ENCODE peak calls at places on chromosomes 3 and 15, in seven cellular contexts. One of them, this sample, is unnamed.

GRCh38 chr3:196804775-196805174 is 62.9 kb upstream of the SENP5 start:
- DNase-seq in glutamatergic neuron: no peak
- DNase-seq in AG04449: no peak
- DNase-seq in endodermal cell: no peak
- DNase-seq in fibroblast of mammary gland: no peak
- DNase-seq in fibroblast of lung: no peak
- DNase-seq in K562: no peak
- DNase-seq in this sample: no peak

GRCh38 chr3:147159141-147159540 is 247.2 kb downstream of the ZIC4 start:
- DNase-seq in glutamatergic neuron: no peak
- DNase-seq in AG04449: no peak
- DNase-seq in endodermal cell: no peak
- DNase-seq in fibroblast of mammary gland: peak
- DNase-seq in fibroblast of lung: no peak
- DNase-seq in K562: no peak
- DNase-seq in this sample: no peak

GRCh38 chr3:138197058-138197457 is 10.0 kb downstream of the ARMC8 start:
- DNase-seq in glutamatergic neuron: no peak
- DNase-seq in AG04449: no peak
- DNase-seq in endodermal cell: peak
- DNase-seq in fibroblast of mammary gland: peak
- DNase-seq in fibroblast of lung: peak
- DNase-seq in K562: no peak
- DNase-seq in this sample: no peak

GRCh38 chr3:168024537-168024941 is 71.2 kb downstream of the GOLIM4 start:
- DNase-seq in glutamatergic neuron: no peak
- DNase-seq in AG04449: peak
- DNase-seq in endodermal cell: no peak
- DNase-seq in fibroblast of mammary gland: peak
- DNase-seq in fibroblast of lung: peak
- DNase-seq in K562: no peak
- DNase-seq in this sample: no peak

GRCh38 chr3:71581451-71581980 is 2.0 kb downstream of the FOXP1 start:
- DNase-seq in glutamatergic neuron: peak
- DNase-seq in AG04449: no peak
- DNase-seq in endodermal cell: peak
- DNase-seq in fibroblast of mammary gland: no peak
- DNase-seq in fibroblast of lung: no peak
- DNase-seq in K562: peak
- DNase-seq in this sample: no peak

GRCh38 chr3:81758275-81758674 is 3.2 kb downstream of the GBE1 start:
- DNase-seq in glutamatergic neuron: no peak
- DNase-seq in AG04449: peak
- DNase-seq in endodermal cell: no peak
- DNase-seq in fibroblast of mammary gland: peak
- DNase-seq in fibroblast of lung: peak
- DNase-seq in K562: no peak
- DNase-seq in this sample: no peak

GRCh38 chr15:51332211-51333147 is 5.9 kb downstream of the CYP19A1 start:
- DNase-seq in glutamatergic neuron: no peak
- DNase-seq in AG04449: no peak
- DNase-seq in endodermal cell: no peak
- DNase-seq in fibroblast of mammary gland: peak
- DNase-seq in fibroblast of lung: peak
- DNase-seq in K562: no peak
- DNase-seq in this sample: no peak

GRCh38 chr3:17153209-17153608 is 268.5 kb downstream of the PLCL2 start:
- DNase-seq in glutamatergic neuron: no peak
- DNase-seq in AG04449: no peak
- DNase-seq in endodermal cell: no peak
- DNase-seq in fibroblast of mammary gland: no peak
- DNase-seq in fibroblast of lung: no peak
- DNase-seq in K562: no peak
- DNase-seq in this sample: no peak

GRCh38 chr15:26729581-26729980 is 43.3 kb downstream of the GABRB3 start:
- DNase-seq in glutamatergic neuron: no peak
- DNase-seq in AG04449: no peak
- DNase-seq in endodermal cell: no peak
- DNase-seq in fibroblast of mammary gland: no peak
- DNase-seq in fibroblast of lung: no peak
- DNase-seq in K562: no peak
- DNase-seq in this sample: no peak

GRCh38 chr3:134077649-134078081 is 47.9 kb upstream of the SLCO2A1 start:
- DNase-seq in glutamatergic neuron: no peak
- DNase-seq in AG04449: no peak
- DNase-seq in endodermal cell: peak
- DNase-seq in fibroblast of mammary gland: no peak
- DNase-seq in fibroblast of lung: no peak
- DNase-seq in K562: no peak
- DNase-seq in this sample: no peak

GRCh38 chr3:170499562-170500156 is 81.0 kb downstream of the CLDN11 start:
- DNase-seq in glutamatergic neuron: no peak
- DNase-seq in AG04449: no peak
- DNase-seq in endodermal cell: peak
- DNase-seq in fibroblast of mammary gland: peak
- DNase-seq in fibroblast of lung: peak
- DNase-seq in K562: peak
- DNase-seq in this sample: no peak

GRCh38 chr15:66901336-66902100 is 163.9 kb upstream of the SMAD3 start:
- DNase-seq in glutamatergic neuron: no peak
- DNase-seq in AG04449: no peak
- DNase-seq in endodermal cell: peak
- DNase-seq in fibroblast of mammary gland: peak
- DNase-seq in fibroblast of lung: peak
- DNase-seq in K562: no peak
- DNase-seq in this sample: no peak

GRCh38 chr3:65539620-65540019 is 499.1 kb downstream of the MAGI1 start:
- DNase-seq in glutamatergic neuron: no peak
- DNase-seq in AG04449: no peak
- DNase-seq in endodermal cell: peak
- DNase-seq in fibroblast of mammary gland: no peak
- DNase-seq in fibroblast of lung: no peak
- DNase-seq in K562: no peak
- DNase-seq in this sample: no peak

GRCh38 chr3:153087595-153088566 is 74.1 kb upstream of the RAP2B start:
- DNase-seq in glutamatergic neuron: peak
- DNase-seq in AG04449: peak
- DNase-seq in endodermal cell: no peak
- DNase-seq in fibroblast of mammary gland: peak
- DNase-seq in fibroblast of lung: peak
- DNase-seq in K562: no peak
- DNase-seq in this sample: no peak

GRCh38 chr15:67030036-67030762 is 35.2 kb upstream of the SMAD3 start:
- DNase-seq in glutamatergic neuron: no peak
- DNase-seq in AG04449: no peak
- DNase-seq in endodermal cell: peak
- DNase-seq in fibroblast of mammary gland: no peak
- DNase-seq in fibroblast of lung: no peak
- DNase-seq in K562: peak
- DNase-seq in this sample: no peak

GRCh38 chr3:139310474-139310933 is 33.3 kb upstream of the MRPS22 start:
- DNase-seq in glutamatergic neuron: no peak
- DNase-seq in AG04449: peak
- DNase-seq in endodermal cell: no peak
- DNase-seq in fibroblast of mammary gland: peak
- DNase-seq in fibroblast of lung: peak
- DNase-seq in K562: no peak
- DNase-seq in this sample: no peak

GRCh38 chr3:183698760-183699159 is 1.2 kb downstream of the YEATS2 start:
- DNase-seq in glutamatergic neuron: no peak
- DNase-seq in AG04449: no peak
- DNase-seq in endodermal cell: no peak
- DNase-seq in fibroblast of mammary gland: peak
- DNase-seq in fibroblast of lung: peak
- DNase-seq in K562: no peak
- DNase-seq in this sample: no peak

GRCh38 chr15:62094398-62094797 is 27.6 kb downstream of the C2CD4A start:
- DNase-seq in glutamatergic neuron: no peak
- DNase-seq in AG04449: no peak
- DNase-seq in endodermal cell: no peak
- DNase-seq in fibroblast of mammary gland: no peak
- DNase-seq in fibroblast of lung: no peak
- DNase-seq in K562: peak
- DNase-seq in this sample: no peak

DNA sequence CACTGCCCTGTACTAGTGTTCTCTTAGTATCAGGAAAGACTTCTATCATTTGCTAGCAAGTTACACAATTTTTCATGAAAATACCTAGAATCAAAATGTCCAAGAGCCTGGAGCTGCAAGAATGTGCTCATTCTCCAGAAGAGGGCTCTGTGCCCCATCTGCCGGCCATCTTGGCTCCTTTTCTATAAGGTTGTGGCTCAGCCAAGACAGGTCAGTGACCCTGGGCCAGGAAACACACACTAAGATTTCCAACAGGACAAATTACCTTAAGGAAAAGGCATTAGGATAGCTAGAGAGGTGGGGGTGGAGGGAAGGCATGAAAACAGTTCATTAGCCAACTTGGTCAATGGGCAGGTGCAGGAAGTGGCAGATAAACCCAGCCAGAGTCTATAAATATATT is 20.7 kb downstream of the TIMP4 start:
- DNase-seq in glutamatergic neuron: peak
- DNase-seq in AG04449: no peak
- DNase-seq in endodermal cell: peak
- DNase-seq in fibroblast of mammary gland: peak
- DNase-seq in fibroblast of lung: peak
- DNase-seq in K562: peak
- DNase-seq in this sample: no peak
- TF ChIP-seq CTCF in glutamatergic neuron: no peak
- TF ChIP-seq CTCF in AG04449: peak
- TF ChIP-seq CTCF in endodermal cell: peak
- TF ChIP-seq CTCF in fibroblast of mammary gland: peak
- TF ChIP-seq CTCF in fibroblast of lung: peak
- TF ChIP-seq CTCF in K562: peak
- TF ChIP-seq CTCF in this sample: peak

GRCh38 chr15:86139828-86140227 is 60.2 kb downstream of the AGBL1 start:
- DNase-seq in glutamatergic neuron: peak
- DNase-seq in AG04449: no peak
- DNase-seq in endodermal cell: peak
- DNase-seq in fibroblast of mammary gland: no peak
- DNase-seq in fibroblast of lung: no peak
- DNase-seq in K562: peak
- DNase-seq in this sample: no peak
- TF ChIP-seq CTCF in glutamatergic neuron: peak
- TF ChIP-seq CTCF in AG04449: no peak
- TF ChIP-seq CTCF in endodermal cell: peak
- TF ChIP-seq CTCF in fibroblast of mammary gland: no peak
- TF ChIP-seq CTCF in fibroblast of lung: no peak
- TF ChIP-seq CTCF in K562: peak
- TF ChIP-seq CTCF in this sample: peak

GRCh38 chr3:107132674-107133073 is 244.6 kb upstream of the CCDC54 start:
- DNase-seq in glutamatergic neuron: no peak
- DNase-seq in AG04449: no peak
- DNase-seq in endodermal cell: no peak
- DNase-seq in fibroblast of mammary gland: no peak
- DNase-seq in fibroblast of lung: no peak
- DNase-seq in K562: peak
- DNase-seq in this sample: no peak
- TF ChIP-seq CTCF in glutamatergic neuron: no peak
- TF ChIP-seq CTCF in AG04449: no peak
- TF ChIP-seq CTCF in endodermal cell: no peak
- TF ChIP-seq CTCF in fibroblast of mammary gland: no peak
- TF ChIP-seq CTCF in fibroblast of lung: no peak
- TF ChIP-seq CTCF in K562: no peak
- TF ChIP-seq CTCF in this sample: no peak

GRCh38 chr3:116045251-116045770 is 400.0 kb downstream of the LSAMP start:
- DNase-seq in glutamatergic neuron: no peak
- DNase-seq in AG04449: no peak
- DNase-seq in endodermal cell: no peak
- DNase-seq in fibroblast of mammary gland: no peak
- DNase-seq in fibroblast of lung: no peak
- DNase-seq in K562: peak
- DNase-seq in this sample: no peak

GRCh38 chr3:116048991-116049390 is 396.3 kb downstream of the LSAMP start:
- DNase-seq in glutamatergic neuron: no peak
- DNase-seq in AG04449: no peak
- DNase-seq in endodermal cell: no peak
- DNase-seq in fibroblast of mammary gland: no peak
- DNase-seq in fibroblast of lung: no peak
- DNase-seq in K562: no peak
- DNase-seq in this sample: no peak

GRCh38 chr3:116051040-116051439 is 394.2 kb downstream of the LSAMP start:
- DNase-seq in glutamatergic neuron: no peak
- DNase-seq in AG04449: no peak
- DNase-seq in endodermal cell: no peak
- DNase-seq in fibroblast of mammary gland: no peak
- DNase-seq in fibroblast of lung: no peak
- DNase-seq in K562: no peak
- DNase-seq in this sample: no peak

GRCh38 chr3:116050311-116050710 is 395.0 kb downstream of the LSAMP start:
- DNase-seq in glutamatergic neuron: no peak
- DNase-seq in AG04449: no peak
- DNase-seq in endodermal cell: no peak
- DNase-seq in fibroblast of mammary gland: no peak
- DNase-seq in fibroblast of lung: no peak
- DNase-seq in K562: no peak
- DNase-seq in this sample: no peak

GRCh38 chr3:116046350-116046749 is 398.9 kb downstream of the LSAMP start:
- DNase-seq in glutamatergic neuron: no peak
- DNase-seq in AG04449: no peak
- DNase-seq in endodermal cell: no peak
- DNase-seq in fibroblast of mammary gland: no peak
- DNase-seq in fibroblast of lung: no peak
- DNase-seq in K562: no peak
- DNase-seq in this sample: no peak
- TF ChIP-seq CTCF in glutamatergic neuron: no peak
- TF ChIP-seq CTCF in AG04449: no peak
- TF ChIP-seq CTCF in endodermal cell: no peak
- TF ChIP-seq CTCF in fibroblast of mammary gland: no peak
- TF ChIP-seq CTCF in fibroblast of lung: no peak
- TF ChIP-seq CTCF in K562: no peak
- TF ChIP-seq CTCF in this sample: no peak

GRCh38 chr15:92277776-92278175 is 115.9 kb upstream of the ST8SIA2 start:
- DNase-seq in glutamatergic neuron: no peak
- DNase-seq in AG04449: no peak
- DNase-seq in endodermal cell: peak
- DNase-seq in fibroblast of mammary gland: peak
- DNase-seq in fibroblast of lung: no peak
- DNase-seq in K562: no peak
- DNase-seq in this sample: no peak
- TF ChIP-seq CTCF in glutamatergic neuron: no peak
- TF ChIP-seq CTCF in AG04449: peak
- TF ChIP-seq CTCF in endodermal cell: peak
- TF ChIP-seq CTCF in fibroblast of mammary gland: no peak
- TF ChIP-seq CTCF in fibroblast of lung: no peak
- TF ChIP-seq CTCF in K562: no peak
- TF ChIP-seq CTCF in this sample: peak